ENCODE peak calls at places on chromosome 13, in four cellular contexts. T is activated CD8-positive, alpha-beta memory T cell treated with anti-CD3 and anti-CD28 coated beads for 48 hours; Q is activated T-cell treated with anti-CD3 and anti-CD28 coated beads, Interleukin-2, amount 50 U/mL, for 72 hours; U is activated CD4-positive, CD25-positive, alpha-beta regulatory T cell treated with anti-CD3 and anti-CD28 coated beads, Interleukin-2, amount 50 U/mL, for 16 hours. S is an unnamed sample.
A peak's percentile ranks its signal among the peaks of the same experiment; 100 is the strongest.

GRCh38 chr13:112934075-112934474 is 34.9 kb upstream of the MCF2L start:
- DNase-seq in T (no peak), Q (no peak), U (no peak), S (no peak)

GRCh38 chr13:70249332-70250064 is 141.2 kb upstream of the KLHL1 start:
- DNase-seq in T (no peak), Q (no peak), U (no peak), S (no peak)

GRCh38 chr13:24747248-24748151 is 16.5 kb upstream of the RNF17 start:
- DNase-seq in T (no peak), Q (peak; percentile 44), U (no peak), S (no peak)

GRCh38 chr13:101049166-101049850 is 367.0 kb downstream of the NALCN start:
- DNase-seq in T (no peak), Q (no peak), U (no peak), S (no peak)

GRCh38 chr13:104586010-104586746 is 1520.0 kb upstream of the SLC10A2 start:
- DNase-seq in T (no peak), Q (no peak), U (no peak), S (no peak)

GRCh38 chr13:36346222-36347083 is at the start of gene SPART:
- DNase-seq in T (peak; percentile 60), Q (peak; percentile 87), U (peak; percentile 64), S (peak; percentile 93)

GRCh38 chr13:32147976-32148375 is 116.4 kb downstream of the FRY start:
- DNase-seq in T (no peak), Q (no peak), U (no peak), S (no peak)

GRCh38 chr13:99895999-99896695 is 75.4 kb downstream of the ZIC5 start:
- DNase-seq in T (no peak), Q (no peak), U (no peak), S (no peak)

GRCh38 chr13:33870046-33870668 is 52.2 kb downstream of the RFC3 start:
- DNase-seq in T (no peak), Q (no peak), U (no peak), S (no peak)

GRCh38 chr13:40446365-40446764 is 220.1 kb downstream of the FOXO1 start:
- DNase-seq in T (no peak), Q (no peak), U (no peak), S (no peak)

GRCh38 chr13:102846261-102847015 is 606 bp downstream of the ERCC5 start:
- DNase-seq in T (no peak), Q (peak; percentile 35), U (no peak), S (no peak)

GRCh38 chr13:30618186-30618937 is 642 bp downstream of the USPL1 start:
- DNase-seq in T (no peak), Q (no peak), U (peak; percentile 9), S (no peak)

GRCh38 chr13:25177012-25177411 is 4.9 kb upstream of the AMER2 start:
- DNase-seq in T (no peak), Q (no peak), U (no peak), S (no peak)

GRCh38 chr13:44879452-44880058 is 109.7 kb downstream of the NUFIP1 start:
- DNase-seq in T (no peak), Q (peak; percentile 14), U (no peak), S (no peak)

GRCh38 chr13:111893071-111893606 is 173.8 kb upstream of the SOX1 start:
- DNase-seq in T (no peak), Q (no peak), U (no peak), S (peak; percentile 75)

GRCh38 chr13:27489456-27489855 is 39.1 kb upstream of the MTIF3 start:
- DNase-seq in T (no peak), Q (no peak), U (no peak), S (no peak)

GRCh38 chr13:109293166-109293565 is 493.2 kb downstream of the IRS2 start:
- DNase-seq in T (no peak), Q (no peak), U (no peak), S (no peak)

GRCh38 chr13:39016087-39016486 is 21.8 kb downstream of the PROSER1 start:
- DNase-seq in T (no peak), Q (no peak), U (no peak), S (no peak)

GRCh38 chr13:112133489-112134149 is 66.7 kb downstream of the SOX1 start:
- DNase-seq in T (no peak), Q (no peak), U (no peak), S (peak; percentile 8)

GRCh38 chr13:42155251-42155650 is 106.8 kb downstream of the DGKH start:
- DNase-seq in T (no peak), Q (no peak), U (no peak), S (no peak)

GRCh38 chr13:44293908-44294735 is 79.5 kb upstream of the SERP2 start:
- DNase-seq in T (no peak), Q (no peak), U (no peak), S (no peak)

GRCh38 chr13:72839831-72840426 is 58.0 kb downstream of the PIBF1 start:
- DNase-seq in T (no peak), Q (peak; percentile 28), U (no peak), S (no peak)

GRCh38 chr13:36509369-36509768 is 77.1 kb downstream of the CCNA1 start:
- DNase-seq in T (no peak), Q (no peak), U (no peak), S (no peak)

S was measured in type B pancreatic cell.